ENCODE peak calls at places on chromosomes 4 and X, in four cellular contexts. L is stomach, I is IMR-90, H is sigmoid colon. D is an unnamed sample.
A peak's percentile ranks its signal among the peaks of the same experiment; 100 is the strongest.

GRCh38 chrX:78650906-78651437 is 8.2 kb downstream of the RTL3 start:
- DNase-seq in H (no peak), L (no peak), I (peak; percentile 73), D (no peak)

GRCh38 chr4:107366900-107367299 is 330.8 kb upstream of the DKK2 start:
- DNase-seq in H (no peak), L (no peak), I (no peak), D (no peak)

GRCh38 chr4:134024251-134024650 is 177.3 kb downstream of the PABPC4L start:
- DNase-seq in L (no peak), I (no peak), H (no peak), D (no peak)

GRCh38 chr4:134470544-134470943 is 269.0 kb upstream of the PABPC4L start:
- DNase-seq in I (no peak), H (no peak), L (peak; percentile 28), D (no peak)

GRCh38 chrX:113675278-113675677 is 834.6 kb upstream of the AMOT start:
- DNase-seq in I (no peak), H (no peak), L (no peak), D (no peak)

GRCh38 chr4:147518846-147519767 is 38.2 kb downstream of the EDNRA start:
- DNase-seq in H (no peak), I (peak; percentile 86), L (peak; percentile 68), D (peak; percentile 25)

GRCh38 chr4:139909036-139909435 is 243.4 kb downstream of the MGST2 start:
- DNase-seq in I (no peak), H (no peak), L (no peak), D (no peak)

GRCh38 chrX:70033348-70033747 is 16.4 kb downstream of the AWAT2 start:
- DNase-seq in I (peak; percentile 21), L (peak; percentile 46), H (no peak), D (no peak)

GRCh38 chrX:26918633-26919032 is 544.5 kb downstream of the PPP4R3C start:
- DNase-seq in H (no peak), I (no peak), L (no peak), D (no peak)

GRCh38 chr4:47122592-47123291 is 91.4 kb downstream of the GABRB1 start:
- DNase-seq in I (peak; percentile 81), L (peak; percentile 42), H (no peak), D (peak; percentile 25)

GRCh38 chr4:28723371-28723770 is 1862.7 kb downstream of the STIM2 start:
- DNase-seq in H (no peak), I (no peak), L (no peak), D (no peak)

GRCh38 chr4:74953647-74954046 is 20.7 kb downstream of the PARM1 start:
- DNase-seq in I (no peak), H (no peak), L (no peak), D (no peak)
- H3K4me1 ChIP-seq in I (no peaks in the 10 kb centered on the region), H (no peaks in the 10 kb centered on the region), L (no peaks in the 10 kb centered on the region), D (peaks cover 8% of the 10 kb centered on the region)

DNA sequence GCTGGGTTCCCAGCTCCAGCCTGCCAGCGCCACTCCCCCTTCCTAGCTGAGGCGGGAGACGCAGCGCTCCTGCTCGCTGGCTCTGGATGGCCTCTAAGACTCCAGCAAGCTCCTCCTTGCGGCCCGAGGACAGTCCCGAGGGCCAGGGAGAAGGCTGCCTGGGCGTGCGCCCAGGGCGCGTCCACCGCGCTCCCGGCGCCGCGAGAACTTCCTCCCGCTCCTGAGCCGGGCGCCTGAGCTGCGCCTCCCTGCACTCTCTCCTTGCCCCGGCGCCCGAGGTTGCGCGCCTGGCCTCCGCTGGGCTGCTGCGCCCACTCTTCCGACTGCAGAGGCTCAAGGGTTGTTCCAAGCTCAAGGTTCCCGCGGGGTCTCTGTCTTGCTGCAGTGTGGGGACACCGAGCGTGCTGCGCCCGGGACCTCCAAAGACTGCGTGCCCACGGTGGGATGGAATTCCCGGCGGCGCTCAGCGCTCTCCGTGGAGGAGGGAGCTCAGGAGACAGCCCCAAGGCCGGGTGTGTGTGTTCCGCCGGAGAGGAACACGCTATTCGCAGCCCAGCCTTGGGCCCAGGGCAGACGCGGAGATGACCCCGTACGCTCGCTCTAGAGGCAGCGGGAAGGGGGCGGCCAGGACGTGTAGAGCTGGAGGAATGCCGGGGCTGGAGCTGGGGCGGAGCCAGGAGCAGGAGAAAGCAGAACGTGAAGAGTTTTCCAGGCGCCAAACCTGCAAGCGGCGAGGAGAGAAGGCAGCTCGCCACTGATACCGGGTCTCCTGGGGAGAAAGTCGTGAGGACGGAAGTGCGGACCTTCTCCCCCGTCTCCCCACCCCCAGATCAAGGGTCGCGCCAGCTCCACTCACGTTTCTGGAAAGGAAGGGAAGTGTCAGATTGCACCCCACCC is at the start of gene ARHGAP6:
- DNase-seq in I (peak; percentile 20), L (no peak), H (peak; percentile 92), D (peak; percentile 47)
- TF ChIP-seq POLR2A in I (no peak), L (no peak), H (peak; percentile 12), D (no peak)

DNA sequence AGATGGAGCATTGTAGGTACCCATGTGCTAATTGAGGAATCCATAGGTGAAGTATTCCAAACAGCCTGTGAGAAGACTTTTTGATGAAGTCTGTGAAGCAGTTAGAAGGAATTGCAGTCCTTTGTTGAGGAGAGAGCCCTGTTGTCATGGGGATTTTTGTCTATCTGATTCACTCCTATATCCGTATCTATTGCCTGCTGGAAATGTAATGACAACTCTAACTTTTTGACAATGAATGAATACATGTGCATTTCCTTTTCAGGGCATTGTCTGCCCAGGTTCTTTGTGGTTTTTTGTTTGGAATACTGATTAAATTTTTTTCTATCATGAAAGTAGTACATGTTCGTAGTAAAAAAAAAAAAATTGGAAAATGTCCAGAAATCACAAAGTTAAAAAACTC is 31.1 kb downstream of the STK32B start:
- DNase-seq in I (no peak), H (no peak), L (no peak), D (no peak)
- H3K27ac ChIP-seq in I (no peak overlapping the region), H (no peak overlapping the region), L (no peak overlapping the region), D (no peak overlapping the region)

DNA sequence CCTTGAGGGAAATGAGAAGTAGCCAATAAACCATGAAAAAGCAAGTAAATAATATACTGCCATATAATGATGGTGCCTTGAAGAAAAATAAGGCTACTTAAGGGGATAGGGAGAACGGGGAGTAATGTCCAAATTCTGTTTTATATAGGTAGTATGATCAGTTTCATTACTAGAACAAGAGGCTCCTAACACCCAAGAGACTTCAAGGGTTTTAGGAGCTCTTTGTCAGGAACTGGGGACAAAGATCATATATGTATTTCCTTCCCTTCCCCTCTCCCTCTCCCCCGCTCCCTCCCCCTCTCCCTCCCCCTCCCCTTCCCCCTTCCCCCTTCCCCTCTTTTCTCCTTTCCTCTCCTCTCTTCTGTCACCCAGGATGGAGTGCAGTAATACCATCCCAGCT is 127.3 kb downstream of the PTPN13 start:
- DNase-seq in L (no peak), I (no peak), H (no peak), D (no peak)
- H3K4me1 ChIP-seq in L (no peaks in the 10 kb centered on the region), I (no peaks in the 10 kb centered on the region), H (no peaks in the 10 kb centered on the region), D (no peaks in the 10 kb centered on the region)

GRCh38 chr4:71487324-71487677 is 148.5 kb downstream of the SLC4A4 start:
- DNase-seq in H (no peak), L (no peak), I (no peak), D (peak; percentile 11)
- TF ChIP-seq POLR2A in H (no peak), L (no peak), I (no peak), D (no peak)

DNA sequence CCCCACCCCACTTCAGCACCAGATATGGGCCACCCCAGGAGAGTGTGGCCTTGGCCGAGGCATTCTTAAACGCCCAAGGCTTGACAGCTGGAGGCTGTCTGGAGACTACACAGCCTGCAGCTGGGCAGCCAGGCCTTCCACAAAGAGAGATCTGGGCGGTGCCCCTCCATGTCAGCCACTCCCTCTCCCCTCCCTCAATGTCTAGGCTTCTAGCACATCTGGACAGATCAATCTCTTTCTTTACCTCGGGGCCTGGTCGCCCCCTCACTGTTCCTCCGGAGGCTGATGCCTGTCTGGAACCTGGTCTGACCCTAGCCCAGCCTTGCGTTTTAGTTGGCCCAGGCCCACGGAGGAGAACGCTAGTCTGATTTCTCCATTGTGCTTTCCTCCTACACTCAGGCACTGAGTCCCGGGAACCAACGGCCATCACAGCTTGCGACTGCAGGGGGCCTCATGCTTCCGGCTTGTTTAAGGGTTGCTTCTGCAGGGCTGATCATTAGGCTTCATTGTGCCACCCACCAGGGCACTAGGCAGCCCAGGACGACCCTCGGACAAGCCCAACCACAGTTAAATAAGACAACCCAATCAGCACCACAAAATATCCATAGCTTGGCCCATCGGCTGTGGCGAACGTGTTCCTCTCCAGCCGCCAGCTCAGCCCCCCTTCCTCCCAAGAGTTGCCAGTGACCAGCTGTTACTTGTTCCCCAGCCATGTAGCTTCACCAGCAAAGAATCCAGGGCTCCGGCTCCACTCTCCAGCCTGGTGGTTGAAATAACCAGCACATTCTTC is 200.6 kb downstream of the BCOR start:
- DNase-seq in L (no peak), H (no peak), I (peak; percentile 62), D (no peak)
- H3K27ac ChIP-seq in L (peak overlapping the region; percentile 20), H (peak overlapping the region; percentile 1), I (peak overlapping the region; percentile 39), D (no peak overlapping the region)

GRCh38 chrX:47614618-47615017 is 5.0 kb downstream of the SYN1 start:
- DNase-seq in L (no peak), I (no peak), H (no peak), D (no peak)
- H3K4me1 ChIP-seq in L (no peaks in the 10 kb centered on the region), I (no peaks in the 10 kb centered on the region), H (no peaks in the 10 kb centered on the region), D (no peaks in the 10 kb centered on the region)